ENCODE peak calls at places on chromosomes 13 and 19, in ten cellular contexts. One of them, this sample, is unnamed.

GRCh38 chr13:48151766-48152165 is 56.9 kb upstream of the MED4 start:
- DNase-seq in fibroblast of the aortic adventitia: no peak
- DNase-seq in nephron progenitor cell: no peak
- DNase-seq in astrocyte of the spinal cord: no peak
- DNase-seq in lower lobe of right lung: no peak
- DNase-seq in stomach: no peak
- DNase-seq in AG10803: no peak
- DNase-seq in cardiac fibroblast: no peak
- DNase-seq in astrocyte of the cerebellum: peak; percentile 13
- DNase-seq in OCI-LY7: no peak
- DNase-seq in this sample: no peak

GRCh38 chr19:5545051-5545450 is 22.7 kb downstream of the TINCR start:
- DNase-seq in OCI-LY7: no peak
- DNase-seq in astrocyte of the spinal cord: no peak
- DNase-seq in fibroblast of the aortic adventitia: no peak
- DNase-seq in cardiac fibroblast: no peak
- DNase-seq in stomach: no peak
- DNase-seq in AG10803: no peak
- DNase-seq in astrocyte of the cerebellum: no peak
- DNase-seq in lower lobe of right lung: no peak
- DNase-seq in nephron progenitor cell: no peak
- DNase-seq in this sample: no peak

GRCh38 chr13:40102360-40102727 is 446.9 kb downstream of the COG6 start:
- DNase-seq in fibroblast of the aortic adventitia: no peak
- DNase-seq in stomach: no peak
- DNase-seq in lower lobe of right lung: no peak
- DNase-seq in OCI-LY7: no peak
- DNase-seq in AG10803: no peak
- DNase-seq in astrocyte of the spinal cord: no peak
- DNase-seq in cardiac fibroblast: no peak
- DNase-seq in nephron progenitor cell: no peak
- DNase-seq in astrocyte of the cerebellum: no peak
- DNase-seq in this sample: no peak

GRCh38 chr13:74290324-74290773 is 156.1 kb upstream of the KLF12 start:
- DNase-seq in nephron progenitor cell: no peak
- DNase-seq in stomach: no peak
- DNase-seq in astrocyte of the cerebellum: peak; percentile 93
- DNase-seq in astrocyte of the spinal cord: peak; percentile 96
- DNase-seq in fibroblast of the aortic adventitia: peak; percentile 94
- DNase-seq in OCI-LY7: peak; percentile 88
- DNase-seq in lower lobe of right lung: no peak
- DNase-seq in AG10803: peak; percentile 88
- DNase-seq in cardiac fibroblast: peak; percentile 92
- DNase-seq in this sample: peak; percentile 91

GRCh38 chr13:95607363-95607762 is 37.1 kb downstream of the DZIP1 start:
- DNase-seq in astrocyte of the spinal cord: peak; percentile 68
- DNase-seq in fibroblast of the aortic adventitia: peak; percentile 73
- DNase-seq in nephron progenitor cell: no peak
- DNase-seq in stomach: no peak
- DNase-seq in cardiac fibroblast: peak; percentile 66
- DNase-seq in lower lobe of right lung: no peak
- DNase-seq in OCI-LY7: no peak
- DNase-seq in astrocyte of the cerebellum: peak; percentile 26
- DNase-seq in AG10803: no peak
- DNase-seq in this sample: peak; percentile 83

GRCh38 chr13:27425918-27426630 is 1.7 kb downstream of the GTF3A start:
- DNase-seq in lower lobe of right lung: peak; percentile 89
- DNase-seq in astrocyte of the spinal cord: peak; percentile 78
- DNase-seq in nephron progenitor cell: peak; percentile 40
- DNase-seq in cardiac fibroblast: peak; percentile 81
- DNase-seq in AG10803: peak; percentile 81
- DNase-seq in fibroblast of the aortic adventitia: peak; percentile 78
- DNase-seq in OCI-LY7: peak; percentile 86
- DNase-seq in astrocyte of the cerebellum: peak; percentile 31
- DNase-seq in stomach: peak; percentile 82
- DNase-seq in this sample: peak; percentile 86

GRCh38 chr13:35818577-35819165 is 312.5 kb downstream of the DCLK1 start:
- DNase-seq in cardiac fibroblast: peak; percentile 63
- DNase-seq in astrocyte of the spinal cord: peak; percentile 55
- DNase-seq in fibroblast of the aortic adventitia: peak; percentile 74
- DNase-seq in nephron progenitor cell: no peak
- DNase-seq in lower lobe of right lung: no peak
- DNase-seq in astrocyte of the cerebellum: peak; percentile 24
- DNase-seq in stomach: no peak
- DNase-seq in AG10803: peak; percentile 79
- DNase-seq in OCI-LY7: peak; percentile 29
- DNase-seq in this sample: peak; percentile 70

GRCh38 chr13:99414048-99414995 is 87.0 kb upstream of the TM9SF2 start:
- DNase-seq in lower lobe of right lung: no peak
- DNase-seq in astrocyte of the cerebellum: no peak
- DNase-seq in AG10803: no peak
- DNase-seq in stomach: no peak
- DNase-seq in OCI-LY7: no peak
- DNase-seq in nephron progenitor cell: no peak
- DNase-seq in cardiac fibroblast: no peak
- DNase-seq in astrocyte of the spinal cord: no peak
- DNase-seq in fibroblast of the aortic adventitia: no peak
- DNase-seq in this sample: no peak

GRCh38 chr19:19691683-19692082 is 23.0 kb downstream of the ZNF101 start:
- DNase-seq in stomach: no peak
- DNase-seq in astrocyte of the spinal cord: no peak
- DNase-seq in fibroblast of the aortic adventitia: no peak
- DNase-seq in astrocyte of the cerebellum: no peak
- DNase-seq in OCI-LY7: no peak
- DNase-seq in AG10803: no peak
- DNase-seq in cardiac fibroblast: no peak
- DNase-seq in nephron progenitor cell: no peak
- DNase-seq in lower lobe of right lung: no peak
- DNase-seq in this sample: no peak

GRCh38 chr13:62838891-62839290 is 1423.2 kb upstream of the PCDH20 start:
- DNase-seq in lower lobe of right lung: no peak
- DNase-seq in AG10803: no peak
- DNase-seq in OCI-LY7: no peak
- DNase-seq in astrocyte of the cerebellum: no peak
- DNase-seq in fibroblast of the aortic adventitia: no peak
- DNase-seq in astrocyte of the spinal cord: no peak
- DNase-seq in nephron progenitor cell: no peak
- DNase-seq in cardiac fibroblast: no peak
- DNase-seq in stomach: no peak
- DNase-seq in this sample: no peak

GRCh38 chr13:87680298-87680697 is 9.1 kb downstream of the SLITRK5 start:
- DNase-seq in astrocyte of the cerebellum: no peak
- DNase-seq in lower lobe of right lung: no peak
- DNase-seq in cardiac fibroblast: no peak
- DNase-seq in nephron progenitor cell: no peak
- DNase-seq in fibroblast of the aortic adventitia: no peak
- DNase-seq in OCI-LY7: peak; percentile 81
- DNase-seq in AG10803: no peak
- DNase-seq in astrocyte of the spinal cord: peak; percentile 9
- DNase-seq in stomach: no peak
- DNase-seq in this sample: no peak
- TF ChIP-seq CTCF in astrocyte of the cerebellum: no peak
- TF ChIP-seq CTCF in lower lobe of right lung: no peak
- TF ChIP-seq CTCF in cardiac fibroblast: no peak
- TF ChIP-seq CTCF in nephron progenitor cell: no peak
- TF ChIP-seq CTCF in fibroblast of the aortic adventitia: no peak
- TF ChIP-seq CTCF in OCI-LY7: peak; percentile 93
- TF ChIP-seq CTCF in AG10803: no peak
- TF ChIP-seq CTCF in astrocyte of the spinal cord: peak; percentile 4
- TF ChIP-seq CTCF in stomach: no peak
- TF ChIP-seq CTCF in this sample: no peak

GRCh38 chr13:111286162-111286561 is 34.3 kb upstream of the TEX29 start:
- DNase-seq in OCI-LY7: no peak
- DNase-seq in lower lobe of right lung: no peak
- DNase-seq in stomach: no peak
- DNase-seq in nephron progenitor cell: no peak
- DNase-seq in fibroblast of the aortic adventitia: no peak
- DNase-seq in AG10803: no peak
- DNase-seq in cardiac fibroblast: no peak
- DNase-seq in astrocyte of the cerebellum: no peak
- DNase-seq in astrocyte of the spinal cord: no peak
- DNase-seq in this sample: no peak
- TF ChIP-seq CTCF in OCI-LY7: no peak
- TF ChIP-seq CTCF in lower lobe of right lung: no peak
- TF ChIP-seq CTCF in stomach: no peak
- TF ChIP-seq CTCF in nephron progenitor cell: no peak
- TF ChIP-seq CTCF in fibroblast of the aortic adventitia: no peak
- TF ChIP-seq CTCF in AG10803: no peak
- TF ChIP-seq CTCF in cardiac fibroblast: no peak
- TF ChIP-seq CTCF in astrocyte of the cerebellum: peak; percentile 8
- TF ChIP-seq CTCF in astrocyte of the spinal cord: no peak
- TF ChIP-seq CTCF in this sample: no peak

GRCh38 chr19:12365372-12366162 is at the start of gene ZNF442:
- DNase-seq in astrocyte of the spinal cord: peak; percentile 96
- DNase-seq in OCI-LY7: peak; percentile 78
- DNase-seq in AG10803: peak; percentile 94
- DNase-seq in cardiac fibroblast: peak; percentile 98
- DNase-seq in lower lobe of right lung: peak; percentile 94
- DNase-seq in astrocyte of the cerebellum: peak; percentile 90
- DNase-seq in nephron progenitor cell: peak; percentile 96
- DNase-seq in stomach: peak; percentile 95
- DNase-seq in fibroblast of the aortic adventitia: peak; percentile 95
- DNase-seq in this sample: peak; percentile 93
- TF ChIP-seq CTCF in astrocyte of the spinal cord: peak; percentile 83
- TF ChIP-seq CTCF in OCI-LY7: peak; percentile 37
- TF ChIP-seq CTCF in AG10803: peak; percentile 77
- TF ChIP-seq CTCF in cardiac fibroblast: peak; percentile 87
- TF ChIP-seq CTCF in lower lobe of right lung: peak; percentile 68
- TF ChIP-seq CTCF in astrocyte of the cerebellum: peak; percentile 69
- TF ChIP-seq CTCF in nephron progenitor cell: peak; percentile 32
- TF ChIP-seq CTCF in stomach: peak; percentile 56
- TF ChIP-seq CTCF in fibroblast of the aortic adventitia: peak; percentile 91
- TF ChIP-seq CTCF in this sample: peak; percentile 69

GRCh38 chr13:100694722-100695644 is 20.4 kb upstream of the TMTC4 start:
- DNase-seq in lower lobe of right lung: no peak
- DNase-seq in astrocyte of the spinal cord: peak; percentile 80
- DNase-seq in AG10803: peak; percentile 46
- DNase-seq in fibroblast of the aortic adventitia: peak; percentile 97
- DNase-seq in astrocyte of the cerebellum: peak; percentile 80
- DNase-seq in cardiac fibroblast: peak; percentile 90
- DNase-seq in nephron progenitor cell: peak; percentile 48
- DNase-seq in OCI-LY7: no peak
- DNase-seq in stomach: peak; percentile 53
- DNase-seq in this sample: peak; percentile 65
- TF ChIP-seq CTCF in lower lobe of right lung: peak; percentile 39
- TF ChIP-seq CTCF in astrocyte of the spinal cord: peak; percentile 75
- TF ChIP-seq CTCF in AG10803: peak; percentile 58
- TF ChIP-seq CTCF in fibroblast of the aortic adventitia: peak; percentile 82
- TF ChIP-seq CTCF in astrocyte of the cerebellum: peak; percentile 72
- TF ChIP-seq CTCF in cardiac fibroblast: peak; percentile 83
- TF ChIP-seq CTCF in nephron progenitor cell: peak; percentile 33
- TF ChIP-seq CTCF in OCI-LY7: peak; percentile 52
- TF ChIP-seq CTCF in stomach: peak; percentile 33
- TF ChIP-seq CTCF in this sample: peak; percentile 68

DNA sequence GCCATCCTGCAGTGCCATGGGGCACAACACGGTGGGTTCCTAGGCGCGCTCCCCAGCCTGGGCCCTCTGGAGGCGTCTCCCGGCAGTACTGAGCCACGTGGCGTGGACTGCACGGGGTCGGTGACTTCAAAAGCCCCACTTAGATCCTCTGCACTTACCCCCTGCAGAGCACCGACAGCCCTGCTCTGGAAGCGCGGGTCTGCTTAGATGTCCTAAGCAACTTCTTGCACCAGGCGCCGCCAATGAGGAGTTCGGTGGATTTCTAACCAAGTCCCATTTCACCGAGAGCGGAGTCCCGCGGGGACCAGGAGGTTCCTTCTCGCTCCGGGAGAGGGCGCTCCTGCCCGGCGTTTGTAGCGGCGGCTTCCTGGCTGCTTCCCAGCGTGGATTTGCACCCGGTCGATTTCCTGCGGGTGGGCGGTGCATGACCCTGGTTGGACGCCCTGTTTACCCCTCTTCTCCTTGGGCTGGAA is 25.2 kb upstream of the ZNF845 start:
- DNase-seq in cardiac fibroblast: no peak
- DNase-seq in AG10803: no peak
- DNase-seq in astrocyte of the cerebellum: no peak
- DNase-seq in fibroblast of the aortic adventitia: no peak
- DNase-seq in lower lobe of right lung: no peak
- DNase-seq in OCI-LY7: no peak
- DNase-seq in stomach: no peak
- DNase-seq in nephron progenitor cell: no peak
- DNase-seq in astrocyte of the spinal cord: no peak
- DNase-seq in this sample: peak; percentile 2
- TF ChIP-seq CTCF in cardiac fibroblast: peak; percentile 52
- TF ChIP-seq CTCF in AG10803: peak; percentile 11
- TF ChIP-seq CTCF in astrocyte of the cerebellum: no peak
- TF ChIP-seq CTCF in fibroblast of the aortic adventitia: peak; percentile 17
- TF ChIP-seq CTCF in lower lobe of right lung: peak; percentile 61
- TF ChIP-seq CTCF in OCI-LY7: peak; percentile 23
- TF ChIP-seq CTCF in stomach: peak; percentile 31
- TF ChIP-seq CTCF in nephron progenitor cell: peak; percentile 28
- TF ChIP-seq CTCF in astrocyte of the spinal cord: peak; percentile 26
- TF ChIP-seq CTCF in this sample: peak; percentile 18

GRCh38 chr19:1057185-1057857 is 9.6 kb upstream of the ARHGAP45 start:
- DNase-seq in stomach: no peak
- DNase-seq in lower lobe of right lung: no peak
- DNase-seq in OCI-LY7: peak; percentile 70
- DNase-seq in cardiac fibroblast: peak; percentile 73
- DNase-seq in astrocyte of the spinal cord: peak; percentile 76
- DNase-seq in astrocyte of the cerebellum: peak; percentile 40
- DNase-seq in AG10803: peak; percentile 67
- DNase-seq in fibroblast of the aortic adventitia: peak; percentile 69
- DNase-seq in nephron progenitor cell: no peak
- DNase-seq in this sample: peak; percentile 75
- TF ChIP-seq CTCF in stomach: peak; percentile 21
- TF ChIP-seq CTCF in lower lobe of right lung: peak; percentile 26
- TF ChIP-seq CTCF in OCI-LY7: peak; percentile 75
- TF ChIP-seq CTCF in cardiac fibroblast: no peak
- TF ChIP-seq CTCF in astrocyte of the spinal cord: no peak
- TF ChIP-seq CTCF in astrocyte of the cerebellum: no peak
- TF ChIP-seq CTCF in AG10803: no peak
- TF ChIP-seq CTCF in fibroblast of the aortic adventitia: no peak
- TF ChIP-seq CTCF in nephron progenitor cell: no peak
- TF ChIP-seq CTCF in this sample: no peak

This sample was measured in fibroblast of mammary gland.